ENCODE peak calls at places on chromosomes 11 and 22, in ten cellular contexts. N is breast epithelium, U is WTC11, S is stomach, F is foreskin fibroblast, A is fibroblast of mammary gland, Q is chondrocyte, I is osteocyte, Z is AG10803, H is AG09319. C is an unnamed sample.

GRCh38 chr11:20127671-20128527 is 32.4 kb downstream of the DBX1 start:
- DNase-seq in N (peak), U (peak), S (peak), F (peak), A (peak), Q (no peak), I (peak), Z (peak), H (peak), C (peak)

GRCh38 chr22:25365491-25366261 is 146.2 kb downstream of the CRYBB2 start:
- DNase-seq in N (no peak), U (no peak), S (peak), F (no peak), A (no peak), Q (peak), I (no peak), Z (peak), H (no peak), C (no peak)

GRCh38 chr11:66366844-66367477 is 4.6 kb downstream of the SLC29A2 start:
- DNase-seq in N (no peak), U (no peak), S (no peak), F (no peak), A (no peak), Q (peak), I (no peak), Z (no peak), H (no peak), C (no peak)

GRCh38 chr22:42959472-42960145 is 55.3 kb downstream of the PACSIN2 start:
- DNase-seq in N (no peak), U (no peak), S (peak), F (no peak), A (peak), Q (no peak), I (no peak), Z (peak), H (no peak), C (peak)

GRCh38 chr22:45302047-45302446 is 7.7 kb upstream of the FAM118A start:
- DNase-seq in N (no peak), U (no peak), S (no peak), F (peak), A (peak), Q (no peak), I (no peak), Z (peak), H (peak), C (peak)

GRCh38 chr11:44327730-44328691 is 18.1 kb upstream of the ALX4 start:
- DNase-seq in N (no peak), U (no peak), S (no peak), F (no peak), A (no peak), Q (no peak), I (no peak), Z (no peak), H (no peak), C (no peak)

GRCh38 chr22:29765905-29766631 is 739 bp downstream of the ZMAT5 start:
- DNase-seq in N (no peak), U (peak), S (peak), F (no peak), A (no peak), Q (no peak), I (no peak), Z (no peak), H (no peak), C (no peak)

GRCh38 chr11:128235958-128236357 is 351.4 kb downstream of the ETS1 start:
- DNase-seq in N (no peak), U (no peak), S (no peak), F (no peak), A (no peak), Q (no peak), I (no peak), Z (no peak), H (no peak), C (no peak)

GRCh38 chr11:131748146-131749050 is 378.0 kb downstream of the NTM start:
- DNase-seq in N (no peak), U (peak), S (peak), F (peak), A (peak), Q (no peak), I (no peak), Z (peak), H (peak), C (peak)

GRCh38 chr11:129881570-129882170 is 13.7 kb downstream of the NFRKB start:
- DNase-seq in N (no peak), U (peak), S (peak), F (peak), A (peak), Q (no peak), I (no peak), Z (peak), H (no peak), C (peak)

GRCh38 chr11:1877211-1878133 is 14.2 kb downstream of the PRR33 start:
- DNase-seq in N (peak), U (no peak), S (peak), F (no peak), A (peak), Q (peak), I (no peak), Z (no peak), H (no peak), C (no peak)

GRCh38 chr11:9148035-9148434 is 56.6 kb upstream of the SCUBE2 start:
- DNase-seq in N (no peak), U (no peak), S (no peak), F (no peak), A (no peak), Q (no peak), I (no peak), Z (no peak), H (no peak), C (no peak)

GRCh38 chr11:126436209-126436608 is 80.7 kb downstream of the ST3GAL4 start:
- DNase-seq in N (no peak), U (no peak), S (no peak), F (no peak), A (no peak), Q (no peak), I (no peak), Z (no peak), H (no peak), C (no peak)

GRCh38 chr11:120566176-120566575 is 54.6 kb downstream of the GRIK4 start:
- DNase-seq in N (no peak), U (no peak), S (no peak), F (no peak), A (no peak), Q (no peak), I (no peak), Z (no peak), H (no peak), C (no peak)

GRCh38 chr22:17990942-17991341 is 33.4 kb downstream of the MICAL3 start:
- DNase-seq in N (no peak), U (no peak), S (no peak), F (no peak), A (no peak), Q (no peak), I (no peak), Z (no peak), H (no peak), C (no peak)

GRCh38 chr11:128453444-128454336 is 133.7 kb downstream of the ETS1 start:
- DNase-seq in N (peak), U (no peak), S (peak), F (peak), A (peak), Q (no peak), I (no peak), Z (peak), H (peak), C (peak)

GRCh38 chr11:65355776-65356393 is 1.3 kb downstream of the TIGD3 start:
- DNase-seq in N (peak), U (peak), S (no peak), F (peak), A (peak), Q (peak), I (no peak), Z (peak), H (no peak), C (peak)

GRCh38 chr11:131762346-131763110 is 392.1 kb downstream of the NTM start:
- DNase-seq in N (no peak), U (no peak), S (no peak), F (no peak), A (no peak), Q (no peak), I (no peak), Z (no peak), H (no peak), C (no peak)

GRCh38 chr11:99015634-99016454 is 4.9 kb upstream of the CNTN5 start:
- DNase-seq in N (no peak), U (no peak), S (no peak), F (peak), A (peak), Q (no peak), I (no peak), Z (peak), H (peak), C (peak)

GRCh38 chr22:48644108-48644507 is 1183.6 kb downstream of the BRD1 start:
- DNase-seq in N (no peak), U (no peak), S (no peak), F (no peak), A (no peak), Q (no peak), I (no peak), Z (peak), H (no peak), C (no peak)

GRCh38 chr11:134536677-134537076 is 124.6 kb upstream of the B3GAT1 start:
- DNase-seq in N (no peak), U (no peak), S (no peak), F (no peak), A (no peak), Q (no peak), I (peak), Z (no peak), H (no peak), C (no peak)

GRCh38 chr11:57100638-57101312 is 81.0 kb upstream of the LRRC55 start:
- DNase-seq in N (no peak), U (no peak), S (no peak), F (no peak), A (no peak), Q (no peak), I (no peak), Z (no peak), H (no peak), C (no peak)

GRCh38 chr22:42929838-42930155 is 72.7 kb upstream of the ARFGAP3 start:
- DNase-seq in N (no peak), U (no peak), S (no peak), F (no peak), A (no peak), Q (no peak), I (no peak), Z (peak), H (no peak), C (no peak)

GRCh38 chr11:133531971-133532651 is at the start of gene OPCML:
- DNase-seq in N (no peak), U (peak), S (no peak), F (no peak), A (no peak), Q (no peak), I (no peak), Z (no peak), H (no peak), C (no peak)

GRCh38 chr11:64339754-64340408 is at the start of gene CCDC88B:
- DNase-seq in N (no peak), U (no peak), S (peak), F (no peak), A (no peak), Q (no peak), I (no peak), Z (no peak), H (no peak), C (no peak)

GRCh38 chr11:61279934-61280656 is 15.0 kb downstream of the VWCE start:
- DNase-seq in N (peak), U (no peak), S (peak), F (no peak), A (peak), Q (no peak), I (no peak), Z (no peak), H (no peak), C (no peak)

GRCh38 chr22:40867109-40867508 is 5.2 kb upstream of the DNAJB7 start:
- DNase-seq in N (no peak), U (no peak), S (no peak), F (no peak), A (no peak), Q (no peak), I (no peak), Z (no peak), H (no peak), C (no peak)

GRCh38 chr22:35629406-35630234 is 12.5 kb upstream of the MB start:
- DNase-seq in N (peak), U (no peak), S (peak), F (peak), A (peak), Q (peak), I (peak), Z (peak), H (peak), C (peak)

GRCh38 chr11:48141475-48142100 is 75.0 kb upstream of the OR4B1 start:
- DNase-seq in N (no peak), U (no peak), S (no peak), F (no peak), A (peak), Q (no peak), I (no peak), Z (peak), H (no peak), C (peak)

GRCh38 chr11:64856382-64857227 is 12.2 kb upstream of the CDC42BPG start:
- DNase-seq in N (no peak), U (no peak), S (peak), F (peak), A (peak), Q (peak), I (no peak), Z (peak), H (no peak), C (peak)

GRCh38 chr11:8732748-8733241 is 50.2 kb downstream of the RPL27A start:
- DNase-seq in N (no peak), U (no peak), S (peak), F (peak), A (peak), Q (no peak), I (peak), Z (peak), H (peak), C (peak)

GRCh38 chr11:69014084-69014935 is 1.3 kb upstream of the MRGPRF start:
- DNase-seq in N (no peak), U (no peak), S (peak), F (no peak), A (no peak), Q (no peak), I (no peak), Z (peak), H (no peak), C (no peak)

GRCh38 chr11:67113231-67113721 is 5.8 kb upstream of the KDM2A start:
- DNase-seq in N (peak), U (no peak), S (no peak), F (no peak), A (no peak), Q (peak), I (no peak), Z (no peak), H (no peak), C (no peak)

DNA sequence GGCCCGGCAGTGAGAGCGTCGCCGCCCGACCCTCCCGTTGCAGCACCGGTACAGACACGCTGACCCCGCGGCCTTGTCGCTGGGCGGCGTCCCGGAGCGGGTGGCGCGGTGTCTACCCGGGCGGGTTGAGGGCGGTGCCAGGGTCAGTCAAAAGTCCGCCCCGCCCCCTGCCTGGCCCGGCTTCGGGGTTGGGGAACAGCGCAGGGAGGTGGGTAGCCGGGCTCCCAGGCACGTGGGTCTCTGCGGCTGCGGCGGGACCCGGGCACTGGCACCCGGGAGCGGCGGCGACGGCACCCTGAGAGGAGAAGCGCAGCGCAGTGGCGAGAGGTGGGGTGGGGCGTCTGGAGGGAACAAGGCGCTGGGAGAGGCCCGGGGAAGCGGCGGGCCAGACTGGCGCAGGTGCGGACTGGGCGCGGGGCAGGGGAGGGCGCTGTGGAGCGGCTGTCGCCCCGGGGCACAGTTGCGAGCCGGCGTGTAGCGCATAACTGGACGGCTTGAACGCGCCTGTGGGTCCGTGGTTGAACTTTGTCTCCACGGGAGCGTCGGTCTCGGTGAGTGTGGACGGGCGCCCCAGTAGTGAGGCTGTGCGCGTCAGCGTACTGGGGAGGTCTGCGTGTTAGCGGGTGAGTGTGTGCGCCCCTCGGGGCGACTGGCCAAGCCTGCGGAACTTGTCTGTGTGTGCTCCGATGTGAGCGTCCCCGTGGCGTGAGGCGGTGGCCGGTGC is at the start of gene P2RY2:
- DNase-seq in N (peak), U (peak), S (peak), F (no peak), A (no peak), Q (peak), I (no peak), Z (peak), H (no peak), C (no peak)
- TF ChIP-seq CTCF in N (peak), U (no peak), S (peak), F (no peak), A (no peak), Q (peak), I (peak), Z (peak), H (peak), C (peak)

GRCh38 chr11:33685061-33685460 is 15.6 kb downstream of the C11orf91 start:
- DNase-seq in N (no peak), U (no peak), S (no peak), F (peak), A (peak), Q (no peak), I (no peak), Z (peak), H (no peak), C (peak)

GRCh38 chr11:33684003-33684715 is 16.5 kb downstream of the C11orf91 start:
- DNase-seq in N (no peak), U (no peak), S (no peak), F (no peak), A (no peak), Q (no peak), I (no peak), Z (no peak), H (no peak), C (no peak)

GRCh38 chr11:33682019-33682418 is 18.6 kb downstream of the C11orf91 start:
- DNase-seq in N (no peak), U (no peak), S (no peak), F (no peak), A (no peak), Q (no peak), I (peak), Z (no peak), H (no peak), C (no peak)

GRCh38 chr11:33687733-33688479 is 12.7 kb downstream of the C11orf91 start:
- DNase-seq in N (no peak), U (peak), S (no peak), F (peak), A (peak), Q (no peak), I (peak), Z (peak), H (no peak), C (peak)

DNA sequence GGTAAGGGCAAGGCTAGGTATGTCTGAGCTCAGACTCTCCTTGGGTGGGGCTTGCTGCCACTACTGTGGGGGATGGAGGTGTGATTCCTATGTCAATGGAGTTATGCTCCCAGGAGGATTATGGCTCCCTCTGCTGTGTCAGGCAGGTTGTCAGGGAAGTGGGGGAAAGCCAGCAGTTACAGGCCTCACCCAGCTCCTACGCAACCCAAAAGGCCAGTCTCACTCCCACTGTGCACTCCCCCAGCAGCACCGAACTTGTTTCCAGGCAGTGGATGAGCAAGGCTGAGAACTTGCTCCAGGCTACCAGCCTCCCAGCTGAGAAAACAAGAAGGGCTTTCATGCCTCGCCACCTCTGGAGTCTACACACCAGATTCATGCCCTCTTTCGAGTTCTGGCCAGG is 18.2 kb downstream of the C11orf91 start:
- DNase-seq in N (no peak), U (no peak), S (no peak), F (no peak), A (no peak), Q (no peak), I (peak), Z (no peak), H (no peak), C (no peak)
- TF ChIP-seq CTCF in N (peak), U (no peak), S (no peak), F (peak), A (no peak), Q (peak), I (peak), Z (no peak), H (peak), C (peak)

GRCh38 chr22:23749747-23750373 is 1.1 kb downstream of the ZNF70 start:
- DNase-seq in N (no peak), U (no peak), S (no peak), F (no peak), A (no peak), Q (no peak), I (no peak), Z (no peak), H (no peak), C (no peak)

GRCh38 chr22:23750374-23750743 is 553 bp downstream of the ZNF70 start:
- DNase-seq in N (no peak), U (no peak), S (no peak), F (no peak), A (no peak), Q (no peak), I (no peak), Z (no peak), H (no peak), C (no peak)

GRCh38 chr22:23752090-23752691 is 1.3 kb upstream of the ZNF70 start:
- DNase-seq in N (no peak), U (no peak), S (no peak), F (no peak), A (no peak), Q (no peak), I (no peak), Z (no peak), H (no peak), C (no peak)

GRCh38 chr22:23751441-23751996 is 607 bp upstream of the ZNF70 start:
- DNase-seq in N (no peak), U (peak), S (no peak), F (no peak), A (peak), Q (no peak), I (no peak), Z (peak), H (no peak), C (no peak)

DNA sequence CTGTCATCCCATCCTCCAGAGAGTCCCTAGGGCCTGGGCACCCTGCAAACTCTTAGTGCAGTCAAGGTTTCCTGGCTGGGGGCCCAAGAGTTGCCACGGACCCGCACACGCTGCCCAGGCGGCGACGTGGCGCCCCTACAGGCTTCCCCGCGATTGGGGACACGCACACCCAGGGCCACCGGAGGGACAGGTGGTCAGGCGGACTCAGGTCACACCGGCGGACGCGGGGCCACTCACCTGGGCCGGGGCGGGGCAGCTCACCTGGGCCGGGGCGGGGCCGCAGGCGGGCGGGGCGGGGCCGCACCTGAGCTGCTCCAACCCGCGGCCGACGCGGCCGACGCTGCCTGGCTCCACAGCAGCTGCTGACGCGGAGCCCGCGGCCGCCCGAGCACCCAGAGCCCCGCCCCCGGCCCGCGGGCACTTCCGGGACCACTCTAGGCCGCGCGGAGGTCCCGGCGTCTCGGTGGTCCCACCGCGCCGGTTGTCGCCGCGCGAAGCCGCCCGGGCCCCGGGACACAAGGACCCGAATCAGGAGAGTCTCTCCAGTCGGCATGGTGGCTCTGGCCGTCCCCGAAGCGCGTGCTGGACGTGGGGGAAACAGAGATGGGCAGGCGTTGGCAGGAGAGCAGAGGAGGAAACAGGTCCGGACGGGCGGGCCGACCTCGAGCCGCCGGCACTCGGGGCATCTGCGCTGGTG is at the start of gene ZNF70:
- DNase-seq in N (peak), U (peak), S (peak), F (peak), A (peak), Q (peak), I (peak), Z (peak), H (peak), C (peak)
- TF ChIP-seq CTCF in N (no peak), U (no peak), S (peak), F (no peak), A (no peak), Q (peak), I (peak), Z (peak), H (no peak), C (peak)

DNA sequence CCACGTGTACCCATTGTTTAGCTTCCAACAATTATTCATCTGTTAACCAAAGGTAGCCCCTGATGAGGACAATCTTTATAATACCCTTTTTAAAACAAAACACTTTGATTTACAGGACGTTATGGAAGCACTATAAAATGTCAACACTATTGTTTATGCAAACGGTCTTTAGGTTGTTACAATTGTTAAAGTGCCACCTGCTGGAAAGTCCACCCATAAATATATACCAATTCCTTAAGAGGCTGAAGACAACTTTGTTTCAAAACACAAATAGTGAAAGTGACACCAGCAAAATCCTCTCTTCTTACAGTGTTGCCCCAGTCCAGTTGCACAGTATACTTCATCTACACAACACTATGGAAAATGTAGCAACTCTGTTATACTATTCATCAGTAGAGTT is 68.9 kb upstream of the SLN start:
- DNase-seq in N (no peak), U (no peak), S (no peak), F (no peak), A (no peak), Q (no peak), I (no peak), Z (no peak), H (no peak), C (no peak)
- TF ChIP-seq CTCF in N (no peak), U (no peak), S (no peak), F (no peak), A (no peak), Q (peak), I (no peak), Z (no peak), H (no peak), C (peak)

C was measured in HFFc6.